ENCODE peak calls at places on chromosome 22, in four cellular contexts. L is HT1080; Y is GM12865; Z is Jurkat, Clone E6-1. P is an unnamed sample.

GRCh38 chr22:50544078-50544745 is 1.5 kb upstream of the KLHDC7B start:
- DNase-seq in Y (peak; percentile 83), Z (no peak), L (no peak), P (peak; percentile 83)

GRCh38 chr22:36356708-36357694 is 30.8 kb downstream of the MYH9 start:
- DNase-seq in Y (no peak), Z (no peak), L (peak; percentile 43), P (no peak)

GRCh38 chr22:37802310-37803194 is 5.2 kb upstream of the GCAT start:
- DNase-seq in Y (no peak), L (no peak), Z (no peak), P (peak; percentile 31)

GRCh38 chr22:19143967-19144400 is 467 bp downstream of the ESS2 start:
- DNase-seq in Z (no peak), Y (peak; percentile 47), L (no peak), P (peak; percentile 34)

GRCh38 chr22:44682556-44683168 is 19.3 kb upstream of the PRR5 start:
- DNase-seq in L (no peak), Y (no peak), Z (no peak), P (no peak)

GRCh38 chr22:41301085-41302015 is at the start of gene ZC3H7B:
- DNase-seq in Y (peak; percentile 91), L (peak; percentile 78), Z (peak; percentile 76), P (peak; percentile 89)

GRCh38 chr22:26666035-26666338 is 8.6 kb downstream of the MIAT start:
- DNase-seq in L (no peak), Y (no peak), Z (no peak), P (peak; percentile 38)

GRCh38 chr22:48499456-48500425 is 1327.9 kb downstream of the BRD1 start:
- DNase-seq in L (no peak), Z (no peak), Y (no peak), P (no peak)

GRCh38 chr22:42868751-42869251 is 11.7 kb upstream of the ARFGAP3 start:
- DNase-seq in Z (no peak), Y (no peak), L (no peak), P (no peak)

GRCh38 chr22:39215430-39216142 is 29.2 kb downstream of the PDGFB start:
- DNase-seq in L (no peak), Y (peak; percentile 48), Z (peak; percentile 22), P (no peak)

GRCh38 chr22:39745789-39746188 is 147.8 kb downstream of the ENTHD1 start:
- DNase-seq in Y (peak; percentile 38), L (no peak), Z (no peak), P (no peak)

GRCh38 chr22:26585104-26585790 is 4.7 kb downstream of the TPST2 start:
- DNase-seq in Z (no peak), L (peak; percentile 96), Y (no peak), P (peak; percentile 70)

GRCh38 chr22:41856484-41856883 is 23.6 kb downstream of the SREBF2 start:
- DNase-seq in Z (no peak), L (no peak), Y (no peak), P (no peak)

GRCh38 chr22:38632528-38632927 is 23.7 kb downstream of the FAM227A start:
- DNase-seq in Z (no peak), L (no peak), Y (no peak), P (no peak)

GRCh38 chr22:48893288-48894063 is 934.2 kb downstream of the BRD1 start:
- DNase-seq in Z (no peak), L (no peak), Y (no peak), P (no peak)

GRCh38 chr22:25692392-25692791 is 49.6 kb upstream of the MYO18B start:
- DNase-seq in Z (no peak), Y (no peak), L (no peak), P (no peak)

GRCh38 chr22:30196141-30196866 is 50.3 kb downstream of the LIF start:
- DNase-seq in Y (peak; percentile 55), Z (no peak), L (peak; percentile 100), P (peak; percentile 100)

GRCh38 chr22:45631839-45632238 is 39.8 kb upstream of the ATXN10 start:
- DNase-seq in Y (no peak), L (no peak), Z (no peak), P (no peak)

GRCh38 chr22:50182176-50183081 is 3.3 kb upstream of the TRABD start:
- DNase-seq in L (no peak), Y (no peak), Z (no peak), P (no peak)

GRCh38 chr22:47194476-47195155 is 432.2 kb downstream of the TBC1D22A start:
- DNase-seq in Z (no peak), Y (no peak), L (peak; percentile 11), P (no peak)

GRCh38 chr22:36811094-36811797 is 5.6 kb downstream of the PVALB start:
- DNase-seq in L (no peak), Y (no peak), Z (no peak), P (no peak)

GRCh38 chr22:49903322-49904039 is 14.8 kb downstream of the ALG12 start:
- DNase-seq in Y (no peak), Z (no peak), L (no peak), P (no peak)

GRCh38 chr22:47624277-47625012 is 862.0 kb downstream of the TBC1D22A start:
- DNase-seq in Y (no peak), L (no peak), Z (no peak), P (no peak)

GRCh38 chr22:47188337-47189055 is 426.0 kb downstream of the TBC1D22A start:
- DNase-seq in L (no peak), Z (no peak), Y (no peak), P (peak; percentile 13)

GRCh38 chr22:44930016-44930710 is 79.6 kb downstream of the PHF21B start:
- DNase-seq in L (no peak), Z (no peak), Y (no peak), P (no peak)

GRCh38 chr22:39690901-39691620 is 120.5 kb downstream of the CACNA1I start:
- DNase-seq in L (no peak), Z (no peak), Y (no peak), P (no peak)

GRCh38 chr22:39489094-39490068 is 12.7 kb upstream of the MIEF1 start:
- DNase-seq in L (no peak), Z (no peak), Y (no peak), P (no peak)

GRCh38 chr22:49046546-49047305 is 780.9 kb downstream of the BRD1 start:
- DNase-seq in Y (no peak), Z (peak; percentile 34), L (peak; percentile 48), P (peak; percentile 18)

GRCh38 chr22:45478108-45478771 is 24.4 kb upstream of the FBLN1 start:
- DNase-seq in Y (no peak), Z (no peak), L (no peak), P (no peak)